ENCODE peak calls at places on chromosomes 7 and 10, in four cellular contexts. R is DMS79, L is osteocyte, K is hippocampal formation. H is an unnamed sample.

GRCh38 chr7:41907444-41907843 is 204.6 kb upstream of the INHBA start:
- DNase-seq in L (no peak), K (no peak), R (no peak), H (no peak)

GRCh38 chr10:103911021-103911459 is 6.9 kb downstream of the STN1 start:
- DNase-seq in K (no peak), L (no peak), R (no peak), H (no peak)

GRCh38 chr7:66114743-66115727 is at the start of gene CRCP:
- DNase-seq in K (peak; percentile 72), L (peak; percentile 90), R (peak; percentile 58), H (peak; percentile 90)

GRCh38 chr10:116197961-116198360 is 75.0 kb downstream of the GFRA1 start:
- DNase-seq in K (no peak), L (no peak), R (no peak), H (no peak)

GRCh38 chr10:75229961-75230360 is 5.8 kb downstream of the COMTD1 start:
- DNase-seq in R (no peak), K (no peak), L (no peak), H (no peak)

GRCh38 chr10:129971381-129972144 is 7.5 kb upstream of the EBF3 start:
- DNase-seq in L (no peak), R (no peak), K (peak; percentile 8), H (peak; percentile 23)

GRCh38 chr7:130904031-130904757 is 170.2 kb upstream of the KLF14 start:
- DNase-seq in R (no peak), L (no peak), K (no peak), H (no peak)

GRCh38 chr10:35533565-35533964 is 71.6 kb upstream of the GJD4 start:
- DNase-seq in L (no peak), R (no peak), K (no peak), H (no peak)

GRCh38 chr10:33566001-33566400 is 231.5 kb upstream of the NRP1 start:
- DNase-seq in K (no peak), R (no peak), L (no peak), H (no peak)

GRCh38 chr10:72832701-72833100 is 60.8 kb upstream of the OIT3 start:
- DNase-seq in L (no peak), K (no peak), R (no peak), H (no peak)

GRCh38 chr7:117123311-117123926 is 170.1 kb downstream of the ST7 start:
- DNase-seq in R (peak; percentile 63), L (no peak), K (no peak), H (no peak)

GRCh38 chr7:985915-986741 is 3.1 kb downstream of the CYP2W1 start:
- DNase-seq in L (no peak), R (no peak), K (no peak), H (no peak)

GRCh38 chr7:55587687-55588378 is 15.5 kb upstream of the VOPP1 start:
- DNase-seq in K (no peak), L (no peak), R (no peak), H (no peak)

GRCh38 chr10:68074404-68074774 is 694 bp downstream of the HERC4 start:
- DNase-seq in L (no peak), R (no peak), K (no peak), H (no peak)

GRCh38 chr7:149662591-149663095 is 110.7 kb downstream of the ZNF467 start:
- DNase-seq in L (no peak), R (no peak), K (peak; percentile 44), H (peak; percentile 7)

GRCh38 chr7:39589323-39590111 is 23.3 kb downstream of the YAE1 start:
- DNase-seq in R (peak; percentile 43), L (no peak), K (no peak), H (no peak)

GRCh38 chr10:133132711-133133291 is 27.2 kb upstream of the KNDC1 start:
- DNase-seq in K (no peak), R (no peak), L (no peak), H (no peak)

GRCh38 chr10:129373231-129373630 is 93.8 kb upstream of the MGMT start:
- DNase-seq in L (no peak), R (no peak), K (no peak), H (no peak)

GRCh38 chr10:49271346-49271745 is 27.6 kb upstream of the C10orf71 start:
- DNase-seq in R (no peak), K (no peak), L (peak; percentile 53), H (no peak)

GRCh38 chr10:49300140-49300974 is 1.4 kb downstream of the C10orf71 start:
- DNase-seq in K (no peak), L (no peak), R (no peak), H (no peak)

GRCh38 chr10:98917828-98918227 is 317.8 kb downstream of the HPSE2 start:
- DNase-seq in R (no peak), K (no peak), L (no peak), H (no peak)

GRCh38 chr10:33772370-33773331 is 438.2 kb upstream of the NRP1 start:
- DNase-seq in L (no peak), R (no peak), K (no peak), H (peak; percentile 40)

GRCh38 chr10:4770766-4771553 is 55.0 kb upstream of the AKR1E2 start:
- DNase-seq in K (no peak), R (no peak), L (no peak), H (no peak)

GRCh38 chr7:70477051-70478010 is 654.6 kb upstream of the GALNT17 start:
- DNase-seq in K (no peak), R (no peak), L (no peak), H (no peak)

GRCh38 chr7:27160147-27160545 is 3.7 kb upstream of the HOXA7 start:
- DNase-seq in L (no peak), K (no peak), R (no peak), H (no peak)

H was measured in head of caudate nucleus.